ENCODE peak calls at places on chromosomes 6 and 20, in eight cellular contexts. One of them, this sample, is unnamed.

GRCh38 chr6:117494694-117495318 is 12.3 kb downstream of the DCBLD1 start:
- DNase-seq in AG04450: no peak
- DNase-seq in kidney tubule cell: no peak
- DNase-seq in ovary: no peak
- DNase-seq in HCT116: no peak
- DNase-seq in HT-29: no peak
- DNase-seq in CD8-positive, alpha-beta memory T cell: no peak
- DNase-seq in SK-MEL-5: peak
- DNase-seq in this sample: no peak

GRCh38 chr6:139764498-139764986 is 390.1 kb upstream of the CITED2 start:
- DNase-seq in kidney tubule cell: peak
- DNase-seq in AG04450: peak
- DNase-seq in SK-MEL-5: peak
- DNase-seq in HCT116: peak
- DNase-seq in CD8-positive, alpha-beta memory T cell: no peak
- DNase-seq in HT-29: peak
- DNase-seq in ovary: no peak
- DNase-seq in this sample: peak

GRCh38 chr6:32622545-32623401 is 14.4 kb upstream of the HLA-DQA1 start:
- DNase-seq in ovary: peak
- DNase-seq in HCT116: no peak
- DNase-seq in HT-29: peak
- DNase-seq in SK-MEL-5: peak
- DNase-seq in kidney tubule cell: peak
- DNase-seq in AG04450: no peak
- DNase-seq in CD8-positive, alpha-beta memory T cell: peak
- DNase-seq in this sample: peak

GRCh38 chr6:161003336-161003735 is 11.8 kb downstream of the MAP3K4 start:
- DNase-seq in HCT116: no peak
- DNase-seq in AG04450: no peak
- DNase-seq in SK-MEL-5: no peak
- DNase-seq in CD8-positive, alpha-beta memory T cell: no peak
- DNase-seq in HT-29: no peak
- DNase-seq in kidney tubule cell: peak
- DNase-seq in ovary: no peak
- DNase-seq in this sample: no peak

GRCh38 chr6:137122612-137123011 is 50.8 kb downstream of the IL22RA2 start:
- DNase-seq in HT-29: no peak
- DNase-seq in kidney tubule cell: no peak
- DNase-seq in ovary: no peak
- DNase-seq in CD8-positive, alpha-beta memory T cell: no peak
- DNase-seq in HCT116: no peak
- DNase-seq in SK-MEL-5: no peak
- DNase-seq in AG04450: no peak
- DNase-seq in this sample: no peak

GRCh38 chr6:135796884-135797283 is 54.6 kb upstream of the PDE7B start:
- DNase-seq in CD8-positive, alpha-beta memory T cell: no peak
- DNase-seq in HCT116: no peak
- DNase-seq in SK-MEL-5: no peak
- DNase-seq in kidney tubule cell: no peak
- DNase-seq in HT-29: no peak
- DNase-seq in ovary: no peak
- DNase-seq in AG04450: no peak
- DNase-seq in this sample: peak

GRCh38 chr20:17969884-17970409 is 1.1 kb downstream of the MGME1 start:
- DNase-seq in kidney tubule cell: peak
- DNase-seq in HCT116: no peak
- DNase-seq in AG04450: no peak
- DNase-seq in CD8-positive, alpha-beta memory T cell: peak
- DNase-seq in HT-29: peak
- DNase-seq in ovary: no peak
- DNase-seq in SK-MEL-5: peak
- DNase-seq in this sample: peak

GRCh38 chr6:128518531-128519131 is 1.8 kb downstream of the PTPRK start:
- DNase-seq in CD8-positive, alpha-beta memory T cell: no peak
- DNase-seq in ovary: no peak
- DNase-seq in kidney tubule cell: no peak
- DNase-seq in AG04450: no peak
- DNase-seq in HCT116: no peak
- DNase-seq in HT-29: peak
- DNase-seq in SK-MEL-5: no peak
- DNase-seq in this sample: no peak

GRCh38 chr20:34999021-34999451 is 43.4 kb downstream of the MYH7B start:
- DNase-seq in HT-29: no peak
- DNase-seq in CD8-positive, alpha-beta memory T cell: no peak
- DNase-seq in kidney tubule cell: no peak
- DNase-seq in HCT116: no peak
- DNase-seq in AG04450: no peak
- DNase-seq in SK-MEL-5: no peak
- DNase-seq in ovary: no peak
- DNase-seq in this sample: no peak

GRCh38 chr20:49446808-49447207 is 35.7 kb downstream of the KCNB1 start:
- DNase-seq in CD8-positive, alpha-beta memory T cell: no peak
- DNase-seq in SK-MEL-5: no peak
- DNase-seq in HT-29: no peak
- DNase-seq in ovary: peak
- DNase-seq in HCT116: no peak
- DNase-seq in AG04450: no peak
- DNase-seq in kidney tubule cell: no peak
- DNase-seq in this sample: peak

GRCh38 chr6:149852180-149852579 is 12.0 kb downstream of the LRP11 start:
- DNase-seq in AG04450: no peak
- DNase-seq in CD8-positive, alpha-beta memory T cell: no peak
- DNase-seq in HCT116: no peak
- DNase-seq in SK-MEL-5: peak
- DNase-seq in kidney tubule cell: peak
- DNase-seq in HT-29: peak
- DNase-seq in ovary: no peak
- DNase-seq in this sample: peak

GRCh38 chr20:51430198-51430950 is 112.1 kb downstream of the NFATC2 start:
- DNase-seq in SK-MEL-5: no peak
- DNase-seq in CD8-positive, alpha-beta memory T cell: no peak
- DNase-seq in ovary: no peak
- DNase-seq in kidney tubule cell: no peak
- DNase-seq in HT-29: no peak
- DNase-seq in AG04450: no peak
- DNase-seq in HCT116: no peak
- DNase-seq in this sample: no peak

GRCh38 chr20:5621305-5621704 is 128.9 kb upstream of the SHLD1 start:
- DNase-seq in ovary: no peak
- DNase-seq in CD8-positive, alpha-beta memory T cell: no peak
- DNase-seq in HCT116: no peak
- DNase-seq in AG04450: no peak
- DNase-seq in kidney tubule cell: no peak
- DNase-seq in SK-MEL-5: peak
- DNase-seq in HT-29: peak
- DNase-seq in this sample: no peak

GRCh38 chr6:72716916-72717315 is 95.1 kb downstream of the KCNQ5 start:
- DNase-seq in ovary: no peak
- DNase-seq in AG04450: no peak
- DNase-seq in HT-29: no peak
- DNase-seq in SK-MEL-5: no peak
- DNase-seq in HCT116: no peak
- DNase-seq in CD8-positive, alpha-beta memory T cell: no peak
- DNase-seq in kidney tubule cell: no peak
- DNase-seq in this sample: peak